ENCODE peak calls at places on chromosomes 5 and 9, in ten cellular contexts. One of them, this sample, is unnamed.

GRCh38 chr9:26667882-26668281 is 224.7 kb downstream of the CAAP1 start:
- DNase-seq in fibroblast of lung: no peak
- DNase-seq in astrocyte of the spinal cord: no peak
- DNase-seq in esophagus squamous epithelium: no peak
- DNase-seq in upper lobe of right lung: no peak
- DNase-seq in BJ: no peak
- DNase-seq in nephron progenitor cell: no peak
- DNase-seq in psoas muscle: no peak
- DNase-seq in omental fat pad: no peak
- DNase-seq in pancreas: no peak
- DNase-seq in this sample: no peak

GRCh38 chr5:40879163-40879942 is 29.9 kb upstream of the C7 start:
- DNase-seq in fibroblast of lung: peak
- DNase-seq in astrocyte of the spinal cord: peak
- DNase-seq in esophagus squamous epithelium: no peak
- DNase-seq in upper lobe of right lung: no peak
- DNase-seq in BJ: peak
- DNase-seq in nephron progenitor cell: no peak
- DNase-seq in psoas muscle: no peak
- DNase-seq in omental fat pad: no peak
- DNase-seq in pancreas: no peak
- DNase-seq in this sample: no peak

GRCh38 chr5:89128097-89128496 is 245.1 kb upstream of the MEF2C start:
- DNase-seq in fibroblast of lung: peak
- DNase-seq in astrocyte of the spinal cord: no peak
- DNase-seq in esophagus squamous epithelium: no peak
- DNase-seq in upper lobe of right lung: no peak
- DNase-seq in BJ: no peak
- DNase-seq in nephron progenitor cell: no peak
- DNase-seq in psoas muscle: no peak
- DNase-seq in omental fat pad: no peak
- DNase-seq in pancreas: no peak
- DNase-seq in this sample: no peak

GRCh38 chr5:675111-675875 is 17.9 kb downstream of the TPPP start:
- DNase-seq in fibroblast of lung: no peak
- DNase-seq in astrocyte of the spinal cord: no peak
- DNase-seq in esophagus squamous epithelium: no peak
- DNase-seq in upper lobe of right lung: no peak
- DNase-seq in BJ: no peak
- DNase-seq in nephron progenitor cell: no peak
- DNase-seq in psoas muscle: peak
- DNase-seq in omental fat pad: no peak
- DNase-seq in pancreas: no peak
- DNase-seq in this sample: no peak

GRCh38 chr5:13771011-13771571 is 173.4 kb downstream of the DNAH5 start:
- DNase-seq in fibroblast of lung: peak
- DNase-seq in astrocyte of the spinal cord: peak
- DNase-seq in esophagus squamous epithelium: no peak
- DNase-seq in upper lobe of right lung: no peak
- DNase-seq in BJ: peak
- DNase-seq in nephron progenitor cell: no peak
- DNase-seq in psoas muscle: no peak
- DNase-seq in omental fat pad: no peak
- DNase-seq in pancreas: no peak
- DNase-seq in this sample: no peak

GRCh38 chr5:79509244-79509880 is 4.6 kb downstream of the HOMER1 start:
- DNase-seq in fibroblast of lung: no peak
- DNase-seq in astrocyte of the spinal cord: no peak
- DNase-seq in esophagus squamous epithelium: no peak
- DNase-seq in upper lobe of right lung: no peak
- DNase-seq in BJ: no peak
- DNase-seq in nephron progenitor cell: no peak
- DNase-seq in psoas muscle: no peak
- DNase-seq in omental fat pad: no peak
- DNase-seq in pancreas: no peak
- DNase-seq in this sample: no peak

GRCh38 chr9:124030969-124031451 is 19.4 kb downstream of the LHX2 start:
- DNase-seq in fibroblast of lung: peak
- DNase-seq in astrocyte of the spinal cord: peak
- DNase-seq in esophagus squamous epithelium: no peak
- DNase-seq in upper lobe of right lung: no peak
- DNase-seq in BJ: peak
- DNase-seq in nephron progenitor cell: no peak
- DNase-seq in psoas muscle: no peak
- DNase-seq in omental fat pad: no peak
- DNase-seq in pancreas: no peak
- DNase-seq in this sample: no peak

GRCh38 chr9:109972026-109973005 is 192.3 kb downstream of the PALM2AKAP2 start:
- DNase-seq in fibroblast of lung: no peak
- DNase-seq in astrocyte of the spinal cord: no peak
- DNase-seq in esophagus squamous epithelium: no peak
- DNase-seq in upper lobe of right lung: no peak
- DNase-seq in BJ: no peak
- DNase-seq in nephron progenitor cell: no peak
- DNase-seq in psoas muscle: no peak
- DNase-seq in omental fat pad: no peak
- DNase-seq in pancreas: no peak
- DNase-seq in this sample: peak

GRCh38 chr5:135007749-135008363 is 26.2 kb downstream of the PITX1 start:
- DNase-seq in fibroblast of lung: no peak
- DNase-seq in astrocyte of the spinal cord: no peak
- DNase-seq in esophagus squamous epithelium: no peak
- DNase-seq in upper lobe of right lung: no peak
- DNase-seq in BJ: no peak
- DNase-seq in nephron progenitor cell: no peak
- DNase-seq in psoas muscle: no peak
- DNase-seq in omental fat pad: no peak
- DNase-seq in pancreas: no peak
- DNase-seq in this sample: no peak

GRCh38 chr5:23994581-23995370 is 487.4 kb downstream of the PRDM9 start:
- DNase-seq in fibroblast of lung: no peak
- DNase-seq in astrocyte of the spinal cord: no peak
- DNase-seq in esophagus squamous epithelium: no peak
- DNase-seq in upper lobe of right lung: no peak
- DNase-seq in BJ: no peak
- DNase-seq in nephron progenitor cell: no peak
- DNase-seq in psoas muscle: no peak
- DNase-seq in omental fat pad: no peak
- DNase-seq in pancreas: no peak
- DNase-seq in this sample: no peak

GRCh38 chr5:646396-647201 is 34.5 kb downstream of the CEP72 start:
- DNase-seq in fibroblast of lung: no peak
- DNase-seq in astrocyte of the spinal cord: no peak
- DNase-seq in esophagus squamous epithelium: no peak
- DNase-seq in upper lobe of right lung: peak
- DNase-seq in BJ: no peak
- DNase-seq in nephron progenitor cell: no peak
- DNase-seq in psoas muscle: no peak
- DNase-seq in omental fat pad: no peak
- DNase-seq in pancreas: no peak
- DNase-seq in this sample: no peak

GRCh38 chr5:57167201-57167600 is 6.7 kb upstream of the GPBP1 start:
- DNase-seq in fibroblast of lung: no peak
- DNase-seq in astrocyte of the spinal cord: no peak
- DNase-seq in esophagus squamous epithelium: no peak
- DNase-seq in upper lobe of right lung: no peak
- DNase-seq in BJ: no peak
- DNase-seq in nephron progenitor cell: no peak
- DNase-seq in psoas muscle: no peak
- DNase-seq in omental fat pad: no peak
- DNase-seq in pancreas: no peak
- DNase-seq in this sample: no peak

GRCh38 chr5:170611446-170612088 is 107.7 kb downstream of the KCNIP1 start:
- DNase-seq in fibroblast of lung: no peak
- DNase-seq in astrocyte of the spinal cord: peak
- DNase-seq in esophagus squamous epithelium: no peak
- DNase-seq in upper lobe of right lung: no peak
- DNase-seq in BJ: no peak
- DNase-seq in nephron progenitor cell: no peak
- DNase-seq in psoas muscle: no peak
- DNase-seq in omental fat pad: no peak
- DNase-seq in pancreas: no peak
- DNase-seq in this sample: no peak

GRCh38 chr9:76528056-76528455 is 69.1 kb downstream of the GCNT1 start:
- DNase-seq in fibroblast of lung: peak
- DNase-seq in astrocyte of the spinal cord: no peak
- DNase-seq in esophagus squamous epithelium: no peak
- DNase-seq in upper lobe of right lung: no peak
- DNase-seq in BJ: peak
- DNase-seq in nephron progenitor cell: no peak
- DNase-seq in psoas muscle: no peak
- DNase-seq in omental fat pad: no peak
- DNase-seq in pancreas: no peak
- DNase-seq in this sample: no peak

GRCh38 chr9:34500623-34501267 is 22.0 kb downstream of the ENHO start:
- DNase-seq in fibroblast of lung: no peak
- DNase-seq in astrocyte of the spinal cord: peak
- DNase-seq in esophagus squamous epithelium: no peak
- DNase-seq in upper lobe of right lung: no peak
- DNase-seq in BJ: no peak
- DNase-seq in nephron progenitor cell: peak
- DNase-seq in psoas muscle: peak
- DNase-seq in omental fat pad: peak
- DNase-seq in pancreas: peak
- DNase-seq in this sample: peak

GRCh38 chr5:69075522-69076169 is 18.2 kb upstream of the SLC30A5 start:
- DNase-seq in fibroblast of lung: no peak
- DNase-seq in astrocyte of the spinal cord: no peak
- DNase-seq in esophagus squamous epithelium: no peak
- DNase-seq in upper lobe of right lung: no peak
- DNase-seq in BJ: no peak
- DNase-seq in nephron progenitor cell: no peak
- DNase-seq in psoas muscle: no peak
- DNase-seq in omental fat pad: no peak
- DNase-seq in pancreas: no peak
- DNase-seq in this sample: no peak

GRCh38 chr5:138890686-138891085 is 15.6 kb upstream of the LRRTM2 start:
- DNase-seq in fibroblast of lung: peak
- DNase-seq in astrocyte of the spinal cord: no peak
- DNase-seq in esophagus squamous epithelium: no peak
- DNase-seq in upper lobe of right lung: no peak
- DNase-seq in BJ: no peak
- DNase-seq in nephron progenitor cell: no peak
- DNase-seq in psoas muscle: no peak
- DNase-seq in omental fat pad: no peak
- DNase-seq in pancreas: no peak
- DNase-seq in this sample: no peak

GRCh38 chr5:67193479-67193878 is 3.1 kb downstream of the CD180 start:
- DNase-seq in fibroblast of lung: no peak
- DNase-seq in astrocyte of the spinal cord: peak
- DNase-seq in esophagus squamous epithelium: no peak
- DNase-seq in upper lobe of right lung: no peak
- DNase-seq in BJ: no peak
- DNase-seq in nephron progenitor cell: no peak
- DNase-seq in psoas muscle: no peak
- DNase-seq in omental fat pad: no peak
- DNase-seq in pancreas: no peak
- DNase-seq in this sample: no peak

GRCh38 chr5:107990881-107991810 is 320.4 kb upstream of the EFNA5 start:
- DNase-seq in fibroblast of lung: no peak
- DNase-seq in astrocyte of the spinal cord: no peak
- DNase-seq in esophagus squamous epithelium: no peak
- DNase-seq in upper lobe of right lung: no peak
- DNase-seq in BJ: no peak
- DNase-seq in nephron progenitor cell: no peak
- DNase-seq in psoas muscle: no peak
- DNase-seq in omental fat pad: no peak
- DNase-seq in pancreas: no peak
- DNase-seq in this sample: no peak
- TF ChIP-seq CTCF in fibroblast of lung: no peak
- TF ChIP-seq CTCF in astrocyte of the spinal cord: no peak
- TF ChIP-seq CTCF in esophagus squamous epithelium: no peak
- TF ChIP-seq CTCF in upper lobe of right lung: no peak
- TF ChIP-seq CTCF in BJ: no peak
- TF ChIP-seq CTCF in nephron progenitor cell: no peak
- TF ChIP-seq CTCF in psoas muscle: no peak
- TF ChIP-seq CTCF in omental fat pad: no peak
- TF ChIP-seq CTCF in pancreas: no peak
- TF ChIP-seq CTCF in this sample: no peak

DNA sequence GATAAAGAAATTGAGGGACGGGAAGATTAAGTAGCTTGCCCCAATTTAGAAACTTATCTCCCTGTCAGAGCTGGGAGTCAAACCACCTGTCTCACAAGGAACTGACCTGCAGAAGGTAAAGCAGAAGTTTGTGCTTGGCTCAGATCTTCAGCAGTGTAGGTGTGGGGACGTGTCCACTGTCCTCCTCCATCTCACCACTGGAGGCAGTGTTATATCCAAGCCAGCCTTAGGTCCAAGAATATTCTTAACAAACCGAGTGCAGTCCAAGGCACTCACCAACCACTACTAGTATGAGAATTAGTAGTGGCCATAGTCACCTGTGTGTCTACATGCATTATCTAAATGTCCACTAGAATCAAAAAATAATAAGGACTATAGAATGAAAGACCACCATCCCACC is 86.3 kb upstream of the IRX1 start:
- DNase-seq in fibroblast of lung: no peak
- DNase-seq in astrocyte of the spinal cord: no peak
- DNase-seq in esophagus squamous epithelium: no peak
- DNase-seq in upper lobe of right lung: no peak
- DNase-seq in BJ: no peak
- DNase-seq in nephron progenitor cell: no peak
- DNase-seq in psoas muscle: no peak
- DNase-seq in omental fat pad: no peak
- DNase-seq in pancreas: no peak
- DNase-seq in this sample: no peak
- TF ChIP-seq CTCF in fibroblast of lung: no peak
- TF ChIP-seq CTCF in astrocyte of the spinal cord: no peak
- TF ChIP-seq CTCF in esophagus squamous epithelium: no peak
- TF ChIP-seq CTCF in upper lobe of right lung: peak
- TF ChIP-seq CTCF in BJ: no peak
- TF ChIP-seq CTCF in nephron progenitor cell: no peak
- TF ChIP-seq CTCF in psoas muscle: no peak
- TF ChIP-seq CTCF in omental fat pad: no peak
- TF ChIP-seq CTCF in pancreas: no peak
- TF ChIP-seq CTCF in this sample: no peak

DNA sequence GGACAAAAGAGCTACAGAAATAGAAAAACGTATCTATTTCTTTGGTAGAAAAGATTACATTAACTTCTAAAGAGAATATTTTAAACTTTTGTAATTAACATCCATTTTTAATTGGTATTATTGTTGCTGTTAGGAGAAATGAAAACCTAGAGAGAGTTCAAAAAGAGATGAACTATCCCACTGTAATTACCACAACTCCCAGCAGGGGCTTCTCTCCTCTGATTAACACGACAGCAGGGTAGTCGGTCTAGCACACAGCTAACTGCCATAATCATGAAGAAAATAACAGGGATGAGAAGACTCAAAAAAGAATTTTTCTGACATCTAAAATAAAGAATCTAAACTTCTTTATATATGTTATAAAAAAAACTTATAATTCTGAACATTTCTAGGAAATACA is 86.2 kb upstream of the CDH9 start:
- DNase-seq in fibroblast of lung: no peak
- DNase-seq in astrocyte of the spinal cord: peak
- DNase-seq in esophagus squamous epithelium: no peak
- DNase-seq in upper lobe of right lung: no peak
- DNase-seq in BJ: no peak
- DNase-seq in nephron progenitor cell: peak
- DNase-seq in psoas muscle: no peak
- DNase-seq in omental fat pad: no peak
- DNase-seq in pancreas: no peak
- DNase-seq in this sample: no peak
- TF ChIP-seq CTCF in fibroblast of lung: no peak
- TF ChIP-seq CTCF in astrocyte of the spinal cord: peak
- TF ChIP-seq CTCF in esophagus squamous epithelium: no peak
- TF ChIP-seq CTCF in upper lobe of right lung: peak
- TF ChIP-seq CTCF in BJ: no peak
- TF ChIP-seq CTCF in nephron progenitor cell: peak
- TF ChIP-seq CTCF in psoas muscle: no peak
- TF ChIP-seq CTCF in omental fat pad: no peak
- TF ChIP-seq CTCF in pancreas: no peak
- TF ChIP-seq CTCF in this sample: no peak

GRCh38 chr9:17958363-17958762 is 379.5 kb downstream of the SH3GL2 start:
- DNase-seq in fibroblast of lung: no peak
- DNase-seq in astrocyte of the spinal cord: no peak
- DNase-seq in esophagus squamous epithelium: no peak
- DNase-seq in upper lobe of right lung: no peak
- DNase-seq in BJ: no peak
- DNase-seq in nephron progenitor cell: no peak
- DNase-seq in psoas muscle: no peak
- DNase-seq in omental fat pad: no peak
- DNase-seq in pancreas: no peak
- DNase-seq in this sample: no peak
- TF ChIP-seq CTCF in fibroblast of lung: no peak
- TF ChIP-seq CTCF in astrocyte of the spinal cord: no peak
- TF ChIP-seq CTCF in esophagus squamous epithelium: no peak
- TF ChIP-seq CTCF in upper lobe of right lung: no peak
- TF ChIP-seq CTCF in BJ: no peak
- TF ChIP-seq CTCF in nephron progenitor cell: no peak
- TF ChIP-seq CTCF in psoas muscle: no peak
- TF ChIP-seq CTCF in omental fat pad: no peak
- TF ChIP-seq CTCF in pancreas: no peak
- TF ChIP-seq CTCF in this sample: no peak